ENCODE peak calls at places on chromosomes 4 and X, in seven cellular contexts. D is PC-9, K is cardiac muscle cell, O is left lung, J is SJCRH30, W is fibroblast of lung, B is colonic mucosa. P is an unnamed sample.

GRCh38 chrX:9542765-9543119 is 77.9 kb downstream of the TBL1X start:
- DNase-seq in W (no peak), B (no peak), K (no peak), O (no peak), J (no peak), D (no peak), P (no peak)

GRCh38 chr4:63226236-63226635 is 1183.0 kb downstream of the TECRL start:
- DNase-seq in D (no peak), J (no peak), W (no peak), K (no peak), O (no peak), B (no peak), P (no peak)

GRCh38 chrX:30308263-30309138 is 689 bp downstream of the NR0B1 start:
- DNase-seq in D (no peak), O (peak; percentile 60), B (no peak), K (peak; percentile 16), J (no peak), W (no peak), P (no peak)

GRCh38 chr4:15213415-15213814 is 211.1 kb downstream of the CPEB2 start:
- DNase-seq in W (no peak), B (no peak), K (peak; percentile 64), O (no peak), D (no peak), J (no peak), P (no peak)

GRCh38 chr4:152687974-152688599 is 8.3 kb upstream of the TMEM154 start:
- DNase-seq in D (no peak), W (no peak), J (no peak), O (no peak), K (no peak), B (no peak), P (no peak)

GRCh38 chr4:129358571-129358970 is 262.6 kb downstream of the C4orf33 start:
- DNase-seq in D (peak; percentile 55), O (no peak), K (peak; percentile 83), B (no peak), W (peak; percentile 78), J (peak; percentile 47), P (no peak)

GRCh38 chr4:3530663-3531254 is 1.5 kb downstream of the LRPAP1 start:
- DNase-seq in B (no peak), J (no peak), K (no peak), D (no peak), W (no peak), O (peak; percentile 79), P (no peak)

GRCh38 chrX:18676470-18676869 is 4.6 kb upstream of the RS1 start:
- DNase-seq in D (no peak), O (no peak), B (no peak), W (peak; percentile 6), K (peak; percentile 14), J (peak; percentile 74), P (no peak)

GRCh38 chr4:112094330-112094729 is 50.9 kb upstream of the FAM241A start:
- DNase-seq in D (no peak), W (no peak), J (no peak), O (no peak), B (no peak), K (no peak), P (no peak)

GRCh38 chr4:77152421-77152820 is 4.6 kb upstream of the CCNG2 start:
- DNase-seq in D (peak; percentile 85), J (peak; percentile 64), B (no peak), W (no peak), O (no peak), K (no peak), P (no peak)

GRCh38 chr4:78710536-78710935 is 65.6 kb upstream of the BMP2K start:
- DNase-seq in D (peak; percentile 72), B (no peak), K (no peak), W (peak; percentile 68), O (no peak), J (no peak), P (no peak)

GRCh38 chr4:103692615-103693014 is 27.2 kb downstream of the TACR3 start:
- DNase-seq in D (no peak), K (no peak), W (no peak), J (no peak), B (no peak), O (no peak), P (no peak)

GRCh38 chr4:173181769-173182374 is 13.3 kb downstream of the GALNT7 start:
- DNase-seq in W (peak; percentile 93), B (no peak), D (peak; percentile 64), O (no peak), K (peak; percentile 72), J (no peak), P (no peak)

DNA sequence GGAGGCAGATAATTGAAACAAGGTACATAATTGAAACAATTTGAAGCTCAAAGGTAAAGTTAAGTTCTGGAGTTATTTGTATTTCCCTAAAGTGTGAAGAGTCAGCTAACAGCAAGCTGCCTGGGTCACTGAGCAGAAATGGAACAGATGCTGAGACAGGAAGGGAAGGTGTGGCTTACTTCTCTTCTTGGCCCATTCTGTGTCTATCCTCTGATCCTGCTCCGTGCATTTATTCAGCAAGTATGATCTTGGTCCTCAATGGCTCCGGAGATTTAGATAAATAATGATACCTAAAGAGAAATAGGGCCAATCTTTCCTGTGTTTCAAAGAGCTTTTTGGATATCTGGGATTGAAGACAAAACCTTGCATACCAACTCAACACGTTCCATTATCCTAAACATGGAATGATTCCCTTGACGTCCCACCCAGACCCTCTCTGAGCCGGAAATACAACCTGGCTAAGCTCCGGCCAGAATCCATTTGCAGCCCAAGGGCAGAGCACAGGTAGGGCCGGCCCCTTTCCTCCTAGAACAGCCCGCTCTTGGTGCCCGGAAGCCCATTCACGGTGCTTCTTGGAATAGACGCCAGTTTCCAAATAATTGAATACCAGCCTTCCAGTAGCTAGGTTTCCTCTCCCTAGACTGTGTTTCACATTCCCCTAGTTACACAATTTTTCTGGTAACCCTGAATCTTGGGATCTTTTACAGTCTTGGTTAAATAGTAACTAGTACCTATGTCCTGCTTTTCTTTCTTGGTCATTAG is 210.9 kb downstream of the NWD2 start:
- DNase-seq in D (no peak), J (no peak), W (no peak), K (no peak), O (no peak), B (peak; percentile 63), P (no peak)
- H3K27me3 ChIP-seq in D (no peaks in the 10 kb centered on the region), J (no peaks in the 10 kb centered on the region), W (peaks cover 15% of the 10 kb centered on the region), K (peaks cover 68% of the 10 kb centered on the region), O (peaks cover 16% of the 10 kb centered on the region), B (peaks cover 7% of the 10 kb centered on the region), P (peaks cover 7% of the 10 kb centered on the region)

DNA sequence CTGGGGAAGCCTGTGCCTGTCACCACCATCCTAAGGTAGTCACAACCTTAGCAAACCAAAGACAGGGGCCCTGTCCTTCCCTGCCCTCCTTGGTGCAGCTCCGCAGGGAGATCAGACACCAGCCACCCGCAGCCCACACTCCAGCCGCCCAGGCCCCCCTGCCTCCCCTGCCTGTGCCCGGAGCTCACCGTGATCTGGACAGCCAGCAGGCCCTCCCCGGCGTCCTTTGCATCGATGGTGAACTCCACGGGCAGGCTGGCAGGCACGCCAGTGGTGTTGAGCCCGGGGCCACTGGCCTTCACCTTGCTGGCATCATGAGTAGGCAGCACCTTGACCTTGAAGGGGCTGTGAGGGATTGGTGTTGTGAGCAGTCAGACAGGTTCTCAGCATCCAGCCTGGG is 16.4 kb downstream of the FLNA start:
- DNase-seq in O (no peak), B (no peak), J (no peak), D (no peak), W (no peak), K (no peak), P (no peak)
- H3K36me3 ChIP-seq in O (peaks cover 100% of the 10 kb centered on the region), B (no peaks in the 10 kb centered on the region), J (peaks cover 9% of the 10 kb centered on the region), D (no peaks in the 10 kb centered on the region), W (peaks cover 73% of the 10 kb centered on the region), K (peaks cover 66% of the 10 kb centered on the region), P (peaks cover 65% of the 10 kb centered on the region)

GRCh38 chrX:40471965-40472648 is 108.7 kb upstream of the ATP6AP2 start:
- DNase-seq in D (no peak), J (peak; percentile 90), W (peak; percentile 83), B (peak; percentile 40), K (peak; percentile 86), O (no peak), P (no peak)
- H3K4me3 ChIP-seq in D (no peak overlapping the region), J (peak overlapping the region; percentile 23), W (no peak overlapping the region), B (no peak overlapping the region), K (no peak overlapping the region), O (no peak overlapping the region), P (no peak overlapping the region)

GRCh38 chrX:124725467-124725866 is 379.1 kb downstream of the SH2D1A start:
- DNase-seq in K (no peak), B (no peak), J (no peak), O (no peak), W (no peak), D (no peak), P (no peak)

GRCh38 chrX:124726313-124726712 is 379.9 kb downstream of the SH2D1A start:
- DNase-seq in K (no peak), J (no peak), O (no peak), B (no peak), W (no peak), D (no peak), P (no peak)

GRCh38 chrX:124726881-124727280 is 380.5 kb downstream of the SH2D1A start:
- DNase-seq in B (no peak), D (no peak), J (no peak), K (no peak), O (no peak), W (no peak), P (no peak)
- H3K27me3 ChIP-seq in B (no peaks in the 10 kb centered on the region), D (no peaks in the 10 kb centered on the region), J (no peaks in the 10 kb centered on the region), K (no peaks in the 10 kb centered on the region), O (no peaks in the 10 kb centered on the region), W (no peaks in the 10 kb centered on the region), P (no peaks in the 10 kb centered on the region)

DNA sequence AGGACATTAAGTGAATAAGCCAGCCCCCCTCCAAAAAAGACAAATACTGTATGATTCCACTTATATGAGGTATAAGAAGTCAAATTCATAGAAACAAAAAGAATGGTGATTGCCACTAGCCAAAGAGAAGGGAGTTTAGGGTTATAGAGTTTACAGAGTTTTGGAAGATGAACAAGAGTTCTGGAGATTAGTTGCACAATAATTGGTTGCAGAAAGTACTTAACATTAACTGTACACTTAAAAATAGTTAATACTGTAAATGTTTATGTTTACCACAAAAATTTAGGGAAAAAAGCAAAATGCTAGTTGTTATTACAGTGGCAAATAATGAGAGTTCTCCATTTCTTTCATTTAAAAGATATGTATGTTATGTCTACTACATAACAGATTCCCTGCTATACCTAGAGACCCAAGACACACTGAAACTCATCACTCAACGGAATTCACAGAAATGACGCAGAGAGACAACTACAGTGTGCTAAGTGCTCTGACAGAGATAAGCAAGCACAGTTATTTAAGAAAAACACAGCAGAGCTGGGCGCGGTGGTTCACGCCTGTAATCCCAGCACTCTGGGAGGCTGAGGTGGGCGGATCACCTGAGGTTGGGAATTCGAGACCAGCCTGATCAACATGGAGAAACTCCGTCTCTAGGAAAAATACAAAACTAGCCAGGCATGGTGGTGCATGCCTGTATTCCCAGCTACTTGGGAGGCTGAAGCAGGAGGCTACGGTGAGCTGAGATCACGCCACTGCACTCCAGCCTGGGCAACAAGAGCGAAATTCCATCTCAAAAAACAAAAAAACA is 37.2 kb downstream of the EIF4E start:
- DNase-seq in K (peak; percentile 21), O (no peak), W (no peak), D (no peak), J (no peak), B (no peak), P (no peak)
- H3K36me3 ChIP-seq in K (peaks cover 24% of the 10 kb centered on the region), O (peaks cover 78% of the 10 kb centered on the region), W (peaks cover 2% of the 10 kb centered on the region), D (peaks cover 50% of the 10 kb centered on the region), J (peaks cover 89% of the 10 kb centered on the region), B (no peaks in the 10 kb centered on the region), P (peaks cover 19% of the 10 kb centered on the region)

P was measured in CD8-positive, alpha-beta memory T cell.